ENCODE peak calls at places on chromosomes 6 and 20, in four cellular contexts. One of them, this sample, is unnamed.

GRCh38 chr6:27770724-27771123 is 141.5 kb downstream of the OR2B2 start:
- DNase-seq in effector memory CD4-positive, alpha-beta T cell: no peak
- DNase-seq in heart right ventricle: no peak
- DNase-seq in neural progenitor cell: no peak
- DNase-seq in this sample: no peak

GRCh38 chr6:21423106-21423854 is 170.3 kb upstream of the SOX4 start:
- DNase-seq in effector memory CD4-positive, alpha-beta T cell: no peak
- DNase-seq in neural progenitor cell: peak; percentile 66
- DNase-seq in heart right ventricle: no peak
- DNase-seq in this sample: no peak

GRCh38 chr20:53611449-53611894 is 17.8 kb upstream of the ZNF217 start:
- DNase-seq in heart right ventricle: no peak
- DNase-seq in neural progenitor cell: peak; percentile 24
- DNase-seq in effector memory CD4-positive, alpha-beta T cell: no peak
- DNase-seq in this sample: no peak

GRCh38 chr6:55069132-55069781 is 105.1 kb upstream of the HCRTR2 start:
- DNase-seq in effector memory CD4-positive, alpha-beta T cell: no peak
- DNase-seq in neural progenitor cell: peak; percentile 68
- DNase-seq in heart right ventricle: no peak
- DNase-seq in this sample: no peak

GRCh38 chr6:164247106-164247505 is 832.6 kb downstream of the QKI start:
- DNase-seq in heart right ventricle: no peak
- DNase-seq in neural progenitor cell: peak; percentile 38
- DNase-seq in effector memory CD4-positive, alpha-beta T cell: no peak
- DNase-seq in this sample: no peak

GRCh38 chr6:53888931-53889330 is 94.1 kb downstream of the LRRC1 start:
- DNase-seq in effector memory CD4-positive, alpha-beta T cell: no peak
- DNase-seq in neural progenitor cell: no peak
- DNase-seq in heart right ventricle: no peak
- DNase-seq in this sample: no peak

GRCh38 chr20:24955045-24955444 is 6.0 kb downstream of the CST7 start:
- DNase-seq in heart right ventricle: no peak
- DNase-seq in effector memory CD4-positive, alpha-beta T cell: no peak
- DNase-seq in neural progenitor cell: no peak
- DNase-seq in this sample: no peak

GRCh38 chr20:17646209-17646717 is 35.8 kb downstream of the RRBP1 start:
- DNase-seq in heart right ventricle: no peak
- DNase-seq in neural progenitor cell: no peak
- DNase-seq in effector memory CD4-positive, alpha-beta T cell: no peak
- DNase-seq in this sample: peak; percentile 52

GRCh38 chr6:22551280-22551679 is 18.1 kb upstream of the HDGFL1 start:
- DNase-seq in effector memory CD4-positive, alpha-beta T cell: no peak
- DNase-seq in heart right ventricle: no peak
- DNase-seq in neural progenitor cell: no peak
- DNase-seq in this sample: no peak

GRCh38 chr20:20894753-20895152 is 182.3 kb upstream of the RALGAPA2 start:
- DNase-seq in neural progenitor cell: no peak
- DNase-seq in heart right ventricle: no peak
- DNase-seq in effector memory CD4-positive, alpha-beta T cell: no peak
- DNase-seq in this sample: no peak

GRCh38 chr6:78995346-78995745 is 82.7 kb downstream of the PHIP start:
- DNase-seq in heart right ventricle: no peak
- DNase-seq in effector memory CD4-positive, alpha-beta T cell: no peak
- DNase-seq in neural progenitor cell: no peak
- DNase-seq in this sample: no peak

GRCh38 chr6:109441069-109441816 is 719 bp downstream of the SMPD2 start:
- DNase-seq in effector memory CD4-positive, alpha-beta T cell: peak; percentile 44
- DNase-seq in heart right ventricle: peak; percentile 45
- DNase-seq in neural progenitor cell: peak; percentile 75
- DNase-seq in this sample: peak; percentile 65

GRCh38 chr6:74568851-74569250 is 637.0 kb downstream of the COL12A1 start:
- DNase-seq in neural progenitor cell: no peak
- DNase-seq in heart right ventricle: no peak
- DNase-seq in effector memory CD4-positive, alpha-beta T cell: no peak
- DNase-seq in this sample: no peak

GRCh38 chr6:149331043-149331807 is 13.7 kb downstream of the TAB2 start:
- DNase-seq in neural progenitor cell: no peak
- DNase-seq in heart right ventricle: no peak
- DNase-seq in effector memory CD4-positive, alpha-beta T cell: no peak
- DNase-seq in this sample: no peak

DNA sequence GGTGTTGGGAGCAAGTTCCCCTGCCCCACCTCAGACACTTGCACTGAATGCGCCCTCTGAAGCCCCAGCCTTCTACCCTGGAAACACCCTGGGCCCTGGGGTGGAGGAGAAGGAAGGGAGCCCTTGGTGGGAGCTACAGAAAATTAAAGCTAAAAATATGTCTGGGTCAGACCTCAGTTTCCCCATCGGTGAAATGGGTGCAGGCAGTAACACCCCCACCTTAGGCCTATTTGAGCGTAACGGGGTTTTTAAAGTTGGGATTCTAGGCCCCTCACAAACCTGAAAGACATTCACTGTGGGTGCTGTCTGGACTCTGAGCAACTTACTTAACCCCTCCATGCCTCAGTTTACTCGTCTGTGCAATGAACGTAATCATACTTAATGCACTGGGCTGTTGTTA is 19.3 kb upstream of the CDH22 start:
- DNase-seq in heart right ventricle: no peak
- DNase-seq in neural progenitor cell: no peak
- DNase-seq in effector memory CD4-positive, alpha-beta T cell: no peak
- DNase-seq in this sample: no peak
- H3K27ac ChIP-seq in heart right ventricle: no peak overlapping the region
- H3K27ac ChIP-seq in neural progenitor cell: no peak overlapping the region
- H3K27ac ChIP-seq in effector memory CD4-positive, alpha-beta T cell: no peak overlapping the region
- H3K27ac ChIP-seq in this sample: no peak overlapping the region

GRCh38 chr6:30689022-30689865 is 1.5 kb downstream of the NRM start:
- DNase-seq in heart right ventricle: no peak
- DNase-seq in neural progenitor cell: no peak
- DNase-seq in effector memory CD4-positive, alpha-beta T cell: no peak
- DNase-seq in this sample: no peak
- H3K4me3 ChIP-seq in heart right ventricle: peak overlapping the region; percentile 72
- H3K4me3 ChIP-seq in neural progenitor cell: peak overlapping the region; percentile 76
- H3K4me3 ChIP-seq in effector memory CD4-positive, alpha-beta T cell: no peak overlapping the region
- H3K4me3 ChIP-seq in this sample: no peak overlapping the region

GRCh38 chr20:41049451-41049850 is 20.8 kb downstream of the TOP1 start:
- DNase-seq in effector memory CD4-positive, alpha-beta T cell: no peak
- DNase-seq in heart right ventricle: no peak
- DNase-seq in neural progenitor cell: no peak
- DNase-seq in this sample: no peak
- H3K27ac ChIP-seq in effector memory CD4-positive, alpha-beta T cell: no peak overlapping the region
- H3K27ac ChIP-seq in heart right ventricle: no peak overlapping the region
- H3K27ac ChIP-seq in neural progenitor cell: peak overlapping the region; percentile 7
- H3K27ac ChIP-seq in this sample: no peak overlapping the region

GRCh38 chr20:62475027-62475818 is 572 bp downstream of the GATA5 start:
- DNase-seq in effector memory CD4-positive, alpha-beta T cell: no peak
- DNase-seq in neural progenitor cell: peak; percentile 54
- DNase-seq in heart right ventricle: no peak
- DNase-seq in this sample: no peak

GRCh38 chr20:62477669-62478450 is 2.1 kb upstream of the GATA5 start:
- DNase-seq in effector memory CD4-positive, alpha-beta T cell: no peak
- DNase-seq in neural progenitor cell: peak; percentile 74
- DNase-seq in heart right ventricle: no peak
- DNase-seq in this sample: no peak

GRCh38 chr20:62475819-62476073 is at the start of gene GATA5:
- DNase-seq in neural progenitor cell: no peak
- DNase-seq in heart right ventricle: no peak
- DNase-seq in effector memory CD4-positive, alpha-beta T cell: no peak
- DNase-seq in this sample: no peak

GRCh38 chr20:62474585-62475026 is 1.2 kb downstream of the GATA5 start:
- DNase-seq in effector memory CD4-positive, alpha-beta T cell: no peak
- DNase-seq in heart right ventricle: no peak
- DNase-seq in neural progenitor cell: no peak
- DNase-seq in this sample: no peak

DNA sequence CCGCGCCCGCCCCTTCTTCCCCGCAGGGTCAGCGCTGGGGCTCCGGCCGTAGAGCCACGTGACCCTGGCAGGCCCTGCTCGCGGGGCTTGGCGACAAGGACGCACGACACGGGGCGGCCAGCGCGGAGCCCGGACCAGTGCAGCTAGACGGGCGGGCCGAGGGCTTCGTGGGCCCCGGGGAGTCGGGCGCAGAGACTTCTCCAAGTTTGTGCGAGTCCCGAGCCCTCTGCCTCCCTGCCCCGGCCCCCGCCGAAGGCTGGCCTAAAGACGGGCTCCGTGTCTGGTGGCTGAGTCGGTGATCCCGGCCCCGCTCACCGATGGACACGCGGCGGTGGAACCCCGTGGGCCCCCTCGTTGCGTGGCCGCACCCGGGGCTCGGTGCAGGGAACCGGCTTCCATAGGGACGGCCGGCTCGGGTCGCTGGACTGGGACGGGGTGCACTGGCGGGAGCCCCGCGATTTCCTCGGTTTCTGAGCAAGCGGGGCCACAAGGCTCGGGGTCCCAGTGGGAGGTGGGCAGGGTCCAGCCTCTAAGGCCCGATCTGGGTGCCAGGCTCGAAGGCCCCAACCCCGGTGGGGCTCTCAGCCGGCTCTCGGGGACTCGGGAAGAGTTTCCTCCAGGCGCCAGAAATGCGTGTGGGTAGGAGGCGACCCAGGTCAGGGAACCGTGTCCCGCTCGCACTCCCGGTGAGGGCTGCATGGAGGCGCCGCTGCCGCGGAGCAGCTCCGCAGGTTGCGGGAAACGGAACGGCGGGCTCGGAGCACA is 461 bp upstream of the GATA5 start:
- DNase-seq in neural progenitor cell: peak; percentile 83
- DNase-seq in heart right ventricle: peak; percentile 61
- DNase-seq in effector memory CD4-positive, alpha-beta T cell: no peak
- DNase-seq in this sample: no peak
- H3K4me3 ChIP-seq in neural progenitor cell: peak overlapping the region; percentile 49
- H3K4me3 ChIP-seq in heart right ventricle: peak overlapping the region; percentile 48
- H3K4me3 ChIP-seq in effector memory CD4-positive, alpha-beta T cell: no peak overlapping the region
- H3K4me3 ChIP-seq in this sample: peak overlapping the region; percentile 36

This sample was measured in pancreas.